ENCODE peak calls at places on chromosomes 3 and 15, in seven cellular contexts. X is AG10803; P is naive thymus-derived CD8-positive, alpha-beta T cell; C is AG04450; T is kidney tubule cell; R is hippocampal formation; H is KG1. W is an unnamed sample.

GRCh38 chr3:115651089-115651488 is 27.8 kb downstream of the GAP43 start:
- DNase-seq in X (no peak), P (no peak), C (no peak), T (no peak), R (no peak), H (no peak), W (no peak)

GRCh38 chr3:149077638-149078037 is 8.7 kb downstream of the HLTF start:
- DNase-seq in X (peak; percentile 74), P (no peak), C (peak; percentile 10), T (peak; percentile 6), R (no peak), H (no peak), W (no peak)

GRCh38 chr3:157335198-157335597 is 101.5 kb upstream of the PTX3 start:
- DNase-seq in X (no peak), P (no peak), C (no peak), T (peak; percentile 16), R (no peak), H (no peak), W (no peak)

GRCh38 chr3:152517517-152517916 is 248.8 kb downstream of the MBNL1 start:
- DNase-seq in X (no peak), P (no peak), C (no peak), T (no peak), R (no peak), H (no peak), W (no peak)

GRCh38 chr3:45218578-45219390 is 7.3 kb downstream of the TMEM158 start:
- DNase-seq in X (peak; percentile 62), P (no peak), C (peak; percentile 13), T (peak; percentile 49), R (no peak), H (no peak), W (peak; percentile 17)

GRCh38 chr3:17742837-17743659 is 617 bp upstream of the TBC1D5 start:
- DNase-seq in X (no peak), P (no peak), C (peak; percentile 96), T (peak; percentile 4), R (no peak), H (no peak), W (no peak)

GRCh38 chr15:62964251-62964650 is 78.3 kb upstream of the TPM1 start:
- DNase-seq in X (peak; percentile 82), P (no peak), C (no peak), T (no peak), R (no peak), H (no peak), W (no peak)

GRCh38 chr15:60351066-60351465 is 46.7 kb downstream of the ANXA2 start:
- DNase-seq in X (no peak), P (no peak), C (no peak), T (no peak), R (no peak), H (no peak), W (no peak)

GRCh38 chr3:97940034-97940433 is 32.2 kb downstream of the RIOX2 start:
- DNase-seq in X (no peak), P (peak; percentile 5), C (no peak), T (no peak), R (no peak), H (no peak), W (peak; percentile 19)

GRCh38 chr3:192188218-192188835 is 539.0 kb downstream of the FGF12 start:
- DNase-seq in X (no peak), P (no peak), C (no peak), T (peak; percentile 55), R (peak; percentile 6), H (peak; percentile 30), W (peak; percentile 49)

GRCh38 chr3:12345141-12345561 is 56.3 kb downstream of the PPARG start:
- DNase-seq in X (peak; percentile 39), P (no peak), C (no peak), T (peak; percentile 79), R (no peak), H (no peak), W (peak; percentile 51)

GRCh38 chr3:104460477-104461406 is 906.0 kb upstream of the ALCAM start:
- DNase-seq in X (peak; percentile 83), P (no peak), C (peak; percentile 7), T (peak; percentile 64), R (no peak), H (no peak), W (peak; percentile 2)

GRCh38 chr3:170766253-170766652 is 103.7 kb downstream of the RPL22L1 start:
- DNase-seq in X (no peak), P (no peak), C (no peak), T (no peak), R (no peak), H (no peak), W (no peak)

GRCh38 chr3:128168830-128169229 is 15.5 kb downstream of the EEFSEC start:
- DNase-seq in X (no peak), P (no peak), C (no peak), T (no peak), R (no peak), H (no peak), W (no peak)

GRCh38 chr15:23645379-23646164 is 2.1 kb downstream of the MAGEL2 start:
- DNase-seq in X (no peak), P (no peak), C (no peak), T (no peak), R (no peak), H (no peak), W (no peak)

GRCh38 chr3:100634493-100635272 is 25.3 kb downstream of the ADGRG7 start:
- DNase-seq in X (peak; percentile 38), P (no peak), C (no peak), T (peak; percentile 43), R (no peak), H (no peak), W (peak; percentile 54)

GRCh38 chr3:49098429-49098828 is 4.6 kb upstream of the QRICH1 start:
- DNase-seq in X (no peak), P (no peak), C (no peak), T (peak; percentile 42), R (no peak), H (no peak), W (peak; percentile 55)

GRCh38 chr3:195512798-195513345 is 30.3 kb downstream of the PPP1R2 start:
- DNase-seq in X (no peak), P (no peak), C (no peak), T (no peak), R (no peak), H (no peak), W (no peak)

GRCh38 chr3:184334470-184335158 is 2.8 kb upstream of the FAM131A start:
- DNase-seq in X (peak; percentile 67), P (no peak), C (no peak), T (peak; percentile 88), R (no peak), H (no peak), W (peak; percentile 87)

GRCh38 chr3:16917256-16917935 is 32.6 kb downstream of the PLCL2 start:
- DNase-seq in X (peak; percentile 4), P (no peak), C (no peak), T (peak; percentile 72), R (no peak), H (no peak), W (no peak)

GRCh38 chr3:14397531-14397930 is 4.9 kb upstream of the SLC6A6 start:
- DNase-seq in X (no peak), P (no peak), C (no peak), T (no peak), R (peak; percentile 47), H (no peak), W (no peak)

GRCh38 chr3:133540896-133541674 is 32.4 kb upstream of the CDV3 start:
- DNase-seq in X (peak; percentile 50), P (no peak), C (no peak), T (peak; percentile 97), R (no peak), H (no peak), W (peak; percentile 38)

GRCh38 chr15:60374628-60375081 is 23.1 kb downstream of the ANXA2 start:
- DNase-seq in X (peak; percentile 87), P (no peak), C (peak; percentile 93), T (peak; percentile 96), R (no peak), H (no peak), W (peak; percentile 97)

GRCh38 chr15:50265620-50266019 is at the start of gene HDC:
- DNase-seq in X (no peak), P (no peak), C (no peak), T (no peak), R (no peak), H (no peak), W (no peak)

GRCh38 chr3:53089511-53089910 is 40.7 kb downstream of the RFT1 start:
- DNase-seq in X (no peak), P (no peak), C (no peak), T (no peak), R (no peak), H (no peak), W (no peak)

GRCh38 chr3:144687862-144688261 is 716.2 kb downstream of the DIPK2A start:
- DNase-seq in X (no peak), P (no peak), C (no peak), T (peak; percentile 1), R (no peak), H (no peak), W (no peak)

GRCh38 chr15:27619204-27619603 is 479.9 kb downstream of the OCA2 start:
- DNase-seq in X (no peak), P (no peak), C (no peak), T (no peak), R (no peak), H (no peak), W (no peak)

GRCh38 chr3:191762323-191762960 is 301.5 kb downstream of the PYDC2 start:
- DNase-seq in X (peak; percentile 58), P (no peak), C (no peak), T (peak; percentile 68), R (no peak), H (no peak), W (peak; percentile 31)

GRCh38 chr15:74727727-74728126 is 2.4 kb upstream of the CYP1A1 start:
- DNase-seq in X (no peak), P (no peak), C (no peak), T (no peak), R (no peak), H (no peak), W (no peak)

GRCh38 chr3:184218814-184219213 is 10.6 kb upstream of the VWA5B2 start:
- DNase-seq in X (no peak), P (no peak), C (no peak), T (no peak), R (no peak), H (no peak), W (no peak)